ENCODE peak calls at places on chromosomes 11 and 22, in five cellular contexts. Z is HepG2, F is NT2/D1, H is H1, L is GM12878. Q is an unnamed sample.

GRCh38 chr22:20654343-20655208 is 119.3 kb upstream of the SERPIND1 start:
- DNase-seq in H (no peak), Z (no peak), F (no peak), L (no peak), Q (peak; percentile 3)

GRCh38 chr11:124804884-124805283 is 4.7 kb upstream of the MSANTD2 start:
- DNase-seq in F (no peak), Z (no peak), L (no peak), H (no peak), Q (no peak)

GRCh38 chr11:79179087-79179486 is 261.7 kb downstream of the TENM4 start:
- DNase-seq in H (no peak), Z (no peak), L (no peak), F (no peak), Q (no peak)

GRCh38 chr11:121763526-121763925 is 310.8 kb upstream of the SORL1-AS1 start:
- DNase-seq in H (no peak), F (no peak), Z (no peak), L (peak; percentile 19), Q (no peak)

GRCh38 chr11:36210529-36210928 is 78.7 kb downstream of the COMMD9 start:
- DNase-seq in H (no peak), F (no peak), Z (no peak), L (no peak), Q (no peak)

GRCh38 chr11:59901306-59901705 is 22.7 kb downstream of the OOSP3 start:
- DNase-seq in Z (no peak), H (no peak), F (no peak), L (no peak), Q (no peak)

GRCh38 chr11:60710482-60710881 is 11.1 kb downstream of the MS4A8 start:
- DNase-seq in L (no peak), Z (no peak), H (no peak), F (peak; percentile 15), Q (peak; percentile 28)

GRCh38 chr11:29511394-29511793 is 505.4 kb downstream of the KCNA4 start:
- DNase-seq in F (no peak), L (no peak), Z (no peak), H (no peak), Q (no peak)

GRCh38 chr11:72091292-72091691 is 10.6 kb downstream of the LRRC51 start:
- DNase-seq in F (peak; percentile 63), Z (peak; percentile 68), L (no peak), H (peak; percentile 66), Q (peak; percentile 73)

GRCh38 chr11:122267602-122268001 is 151.6 kb upstream of the BLID start:
- DNase-seq in F (no peak), Z (no peak), H (no peak), L (no peak), Q (no peak)

GRCh38 chr11:115527534-115528125 is 23.4 kb upstream of the CADM1 start:
- DNase-seq in H (no peak), L (no peak), Z (no peak), F (no peak), Q (no peak)

GRCh38 chr11:122186439-122187080 is 70.5 kb upstream of the BLID start:
- DNase-seq in Z (no peak), L (no peak), H (no peak), F (no peak), Q (no peak)

GRCh38 chr11:121829159-121829643 is 286.8 kb downstream of the BLID start:
- DNase-seq in F (no peak), L (no peak), Z (no peak), H (no peak), Q (no peak)

GRCh38 chr11:134524876-134525845 is 113.1 kb upstream of the B3GAT1 start:
- DNase-seq in L (no peak), Z (no peak), H (no peak), F (no peak), Q (no peak)
- TF ChIP-seq SUZ12 in L (no peak), Z (no peak), H (no peak), F (no peak), Q (no peak)

DNA sequence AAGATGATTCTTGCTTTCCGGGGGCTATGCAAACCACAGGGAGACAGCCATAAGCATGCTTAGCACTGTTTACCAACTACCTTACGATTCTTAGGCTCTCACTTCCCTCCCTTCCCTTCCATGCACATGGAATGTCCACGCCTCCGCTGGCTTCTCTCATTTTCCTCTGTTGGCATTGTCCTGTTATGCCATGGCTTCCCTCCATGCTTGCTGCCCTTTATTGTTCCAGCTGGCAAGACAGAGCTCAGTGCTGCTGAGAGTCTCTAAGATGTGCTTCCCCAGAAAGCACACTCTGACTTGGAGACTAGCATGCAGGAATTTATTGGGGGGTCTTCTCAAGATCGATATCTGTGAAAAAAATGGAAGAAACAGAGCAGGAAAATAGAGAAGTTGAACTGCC is 379.2 kb downstream of the NELL1 start:
- DNase-seq in F (no peak), H (no peak), L (no peak), Z (no peak), Q (no peak)
- TF ChIP-seq SUZ12 in F (no peak), H (no peak), L (no peak), Z (no peak), Q (no peak)

DNA sequence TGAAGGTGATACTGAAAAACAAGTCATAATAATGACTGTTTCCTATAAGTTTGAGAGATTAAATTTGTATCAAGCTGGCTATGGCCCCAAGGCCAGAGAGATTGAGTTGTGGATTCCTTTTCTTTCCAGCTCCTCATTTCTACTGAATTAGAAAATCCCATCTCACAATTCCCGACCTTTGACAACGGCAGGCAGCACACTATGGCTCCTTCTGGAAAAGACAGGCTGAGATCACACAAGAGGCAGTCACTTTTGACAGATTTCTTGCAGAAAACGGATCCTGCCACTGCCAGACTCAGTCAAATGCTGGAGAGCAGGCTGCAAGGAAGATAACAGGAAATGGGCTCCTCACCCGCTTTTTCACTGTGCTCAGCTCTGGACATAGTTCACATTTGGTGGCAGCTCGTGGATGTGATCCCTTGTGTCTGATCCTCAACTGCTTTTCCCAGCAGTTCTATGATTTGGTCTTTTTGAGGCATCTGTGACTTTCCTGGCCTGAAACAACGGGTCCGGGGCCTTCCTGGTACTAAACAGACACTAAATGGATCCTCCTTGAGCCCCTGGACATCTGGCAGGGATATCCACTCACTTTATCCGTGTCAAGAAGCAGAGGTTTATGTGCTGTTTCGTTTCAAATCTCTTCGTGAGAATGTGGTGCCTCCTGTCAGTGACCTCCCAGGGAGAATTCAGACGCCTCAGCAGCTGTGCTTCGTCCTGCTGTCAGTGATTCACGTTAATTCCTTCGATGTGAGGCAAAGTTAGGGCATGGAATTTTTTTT is 26.1 kb upstream of the RTL6 start:
- DNase-seq in L (no peak), F (no peak), Z (no peak), H (no peak), Q (no peak)
- TF ChIP-seq SUZ12 in L (no peak), F (no peak), Z (no peak), H (no peak), Q (no peak)

DNA sequence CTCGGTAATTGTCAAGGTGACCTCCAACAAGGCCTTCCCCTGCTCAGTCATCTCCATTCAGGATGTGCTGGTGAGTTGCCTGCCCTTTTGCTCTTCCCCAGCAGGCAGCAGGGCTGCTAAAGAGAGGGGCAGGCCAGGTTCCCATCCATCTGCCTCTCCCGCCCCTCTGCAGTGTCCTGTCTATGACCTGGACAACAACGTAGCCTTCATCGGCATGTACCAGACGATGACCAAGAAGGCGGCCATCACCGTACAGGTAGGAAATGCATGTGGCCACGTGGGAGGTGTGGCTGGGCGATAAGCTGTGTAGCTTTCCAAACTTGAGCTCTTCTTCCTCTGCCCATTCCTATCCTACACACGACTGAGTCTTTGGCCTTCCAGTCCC is 4.0 kb downstream of the SIDT2 start:
- DNase-seq in L (no peak), H (no peak), F (no peak), Z (no peak), Q (no peak)
- TF ChIP-seq SUZ12 in L (no peak), H (no peak), F (no peak), Z (no peak), Q (no peak)

DNA sequence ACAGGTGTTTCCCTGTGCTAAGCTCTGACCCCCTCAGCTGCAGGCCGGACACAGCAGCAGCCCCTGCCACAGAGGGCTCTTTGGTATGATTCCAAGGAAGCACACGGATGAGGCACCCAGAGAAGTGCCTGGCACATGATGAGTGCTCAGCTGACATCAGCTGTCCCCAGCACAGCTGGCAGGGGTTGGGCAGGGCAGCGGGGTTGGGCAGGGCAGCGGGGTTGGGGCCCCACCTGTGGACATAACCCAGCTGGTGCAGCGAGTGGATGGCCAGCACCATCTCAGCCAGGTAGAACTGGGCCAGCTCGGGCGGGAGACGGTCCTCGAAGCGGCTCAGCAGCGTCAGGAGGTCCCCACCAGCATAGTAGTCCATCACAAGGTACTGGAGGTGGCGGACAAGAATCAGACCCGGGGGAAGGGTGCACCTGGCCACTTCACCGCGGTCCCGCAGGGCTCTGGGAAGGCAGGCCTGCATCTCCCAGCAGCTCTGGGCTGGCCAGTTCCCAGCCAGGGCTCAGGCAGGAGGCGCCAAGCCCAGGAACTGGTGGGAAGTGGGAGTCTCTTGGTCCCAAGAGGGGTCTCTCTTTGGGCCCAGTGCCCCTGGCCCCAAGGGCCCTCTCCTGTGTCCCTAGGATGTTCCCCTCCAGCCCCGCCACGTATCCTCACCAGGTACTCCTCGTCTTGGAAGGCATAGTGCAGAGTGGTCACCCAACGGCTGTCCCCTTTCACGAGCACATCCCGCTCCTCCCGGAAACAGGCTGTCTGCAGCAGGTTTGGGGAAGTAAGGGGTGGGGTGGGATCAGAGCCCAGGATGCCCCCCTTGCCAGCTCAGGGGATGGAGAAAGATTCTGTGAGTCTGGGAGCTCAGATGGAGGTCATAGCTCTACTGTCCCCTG is 4.3 kb downstream of the CDC42BPG start:
- DNase-seq in Z (no peak), F (no peak), L (no peak), H (no peak), Q (no peak)
- TF ChIP-seq SUZ12 in Z (no peak), F (no peak), L (no peak), H (no peak), Q (no peak)

GRCh38 chr22:45105281-45105700 is 58.4 kb upstream of the NUP50 start:
- DNase-seq in L (no peak), F (no peak), Z (peak; percentile 35), H (no peak), Q (no peak)
- TF ChIP-seq SUZ12 in L (no peak), F (no peak), Z (no peak), H (no peak), Q (no peak)

DNA sequence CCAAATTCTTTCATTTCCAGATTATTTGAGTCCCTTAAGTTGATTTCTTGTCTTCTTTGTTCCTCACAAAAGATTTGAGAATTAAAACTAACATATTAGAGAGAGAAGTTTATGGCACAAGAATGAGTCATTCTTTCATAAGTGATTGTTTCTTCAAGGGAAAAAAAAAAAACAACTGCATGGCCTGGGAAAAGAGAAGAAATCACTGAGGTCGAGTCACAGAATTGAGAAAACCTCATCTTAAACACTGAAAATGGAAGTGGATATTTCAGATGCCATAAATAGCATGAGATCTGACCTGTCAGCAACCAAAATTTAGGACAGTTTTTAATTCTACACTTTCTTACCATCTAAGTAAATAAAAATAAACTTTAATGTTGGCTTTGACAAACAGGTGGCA is 87.2 kb downstream of the CWF19L2 start:
- DNase-seq in F (no peak), Z (no peak), H (no peak), L (peak; percentile 5), Q (no peak)
- TF ChIP-seq SUZ12 in F (no peak), Z (no peak), H (no peak), L (no peak), Q (no peak)

Q was measured in HEK293T.